ENCODE peak calls at places on chromosomes 6 and 20, in four cellular contexts. R, Q, Y and C are unnamed samples.

GRCh38 chr6:140809694-140810101 is 1323.0 kb upstream of the GJE1 start:
- DNase-seq in Q (no peak), R (no peak), Y (no peak), C (no peak)

GRCh38 chr6:12238191-12238590 is 52.0 kb upstream of the EDN1 start:
- DNase-seq in Q (no peak), Y (no peak), R (no peak), C (no peak)

GRCh38 chr20:37518059-37518458 is 3.0 kb upstream of the NNAT start:
- DNase-seq in Q (no peak), R (no peak), Y (no peak), C (no peak)

GRCh38 chr6:113148576-113148975 is 708.6 kb upstream of the MARCKS start:
- DNase-seq in Y (no peak), R (no peak), Q (peak), C (no peak)

GRCh38 chr6:129890701-129891100 is 29.6 kb upstream of the TMEM244 start:
- DNase-seq in Q (peak), Y (no peak), R (no peak), C (no peak)

GRCh38 chr6:13846841-13847240 is 32.5 kb upstream of the MCUR1 start:
- DNase-seq in Q (no peak), Y (no peak), R (no peak), C (no peak)

GRCh38 chr6:30615219-30615957 is 1.7 kb downstream of the PPP1R10 start:
- DNase-seq in Y (no peak), Q (peak), R (no peak), C (no peak)

GRCh38 chr20:50224553-50225255 is 34.1 kb downstream of the CEBPB start:
- DNase-seq in Q (peak), Y (no peak), R (peak), C (peak)

GRCh38 chr6:124131259-124131658 is 327.6 kb downstream of the NKAIN2 start:
- DNase-seq in R (no peak), Q (peak), Y (no peak), C (no peak)

GRCh38 chr6:21984551-21984950 is 312.3 kb downstream of the PRL start:
- DNase-seq in R (no peak), Q (no peak), Y (no peak), C (no peak)

GRCh38 chr6:136822051-136822378 is 377 bp upstream of the PEX7 start:
- DNase-seq in Y (no peak), Q (no peak), R (no peak), C (no peak)

GRCh38 chr6:36884610-36885009 is 1.1 kb upstream of the C6orf89 start:
- DNase-seq in Q (no peak), R (no peak), Y (no peak), C (no peak)